ENCODE peak calls at places on chromosomes 5 and 9, in seven cellular contexts. W is activated CD8-positive, alpha-beta memory T cell treated with anti-CD3 and anti-CD28 coated beads, Interleukin-2, amount 10 ng/mL, durations not matched to agents 7 days and 5 days; O is central memory CD8-positive, alpha-beta T cell; E is Panc1; M is RWPE2; V is activated naive CD8-positive, alpha-beta T cell treated with anti-CD3 and anti-CD28 coated beads, Interleukin-2, amount 10 ng/mL, durations not matched to agents 7 days and 5 days; S is naive thymus-derived CD8-positive, alpha-beta T cell. B is an unnamed sample.
A peak's percentile ranks its signal among the peaks of the same experiment; 100 is the strongest.

GRCh38 chr9:98809311-98810105 is 2.0 kb downstream of the GALNT12 start:
- ATAC-seq in V (no peak), W (no peak), M (no peak), E (no peak), O (no peak), S (no peak), B (no peak)

GRCh38 chr5:88653471-88653870 is 229.5 kb downstream of the MEF2C start:
- ATAC-seq in E (no peak), V (no peak), S (no peak), W (no peak), M (no peak), O (no peak), B (no peak)

GRCh38 chr9:137761032-137761431 is 116.5 kb upstream of the CACNA1B start:
- ATAC-seq in O (no peak), S (no peak), E (no peak), W (no peak), M (no peak), V (no peak), B (no peak)

GRCh38 chr9:133406480-133407307 is 11.1 kb downstream of the REXO4 start:
- ATAC-seq in O (peak; percentile 88), E (peak; percentile 87), S (peak; percentile 90), W (peak; percentile 92), V (peak; percentile 80), M (peak; percentile 48), B (peak; percentile 88)

GRCh38 chr5:10145922-10146321 is 103.8 kb downstream of the ATPSCKMT start:
- ATAC-seq in V (no peak), W (no peak), M (peak; percentile 69), S (no peak), O (no peak), E (peak; percentile 78), B (no peak)

GRCh38 chr5:162068412-162068811 is 839 bp downstream of the GABRG2 start:
- ATAC-seq in E (no peak), V (no peak), W (no peak), S (no peak), O (no peak), M (peak; percentile 90), B (no peak)

GRCh38 chr5:135492319-135492626 is 40.1 kb upstream of the TIFAB start:
- ATAC-seq in S (no peak), M (peak; percentile 52), W (no peak), V (no peak), E (no peak), O (no peak), B (no peak)

GRCh38 chr9:104974053-104974983 is 46.4 kb upstream of the ABCA1 start:
- ATAC-seq in E (no peak), M (no peak), W (no peak), S (no peak), O (no peak), V (no peak), B (no peak)

GRCh38 chr5:173800340-173800739 is 87.8 kb upstream of the CPEB4 start:
- ATAC-seq in M (no peak), O (no peak), W (no peak), S (no peak), V (no peak), E (no peak), B (no peak)

GRCh38 chr5:59089767-59090166 is 506.9 kb downstream of the RAB3C start:
- ATAC-seq in W (no peak), S (no peak), V (no peak), M (no peak), O (no peak), E (no peak), B (no peak)

GRCh38 chr5:71719092-71719964 is at the start of gene CARTPT:
- ATAC-seq in M (peak; percentile 31), S (no peak), V (no peak), W (peak; percentile 12), O (no peak), E (no peak), B (no peak)

GRCh38 chr9:81609782-81610738 is 79.3 kb downstream of the TLE1 start:
- ATAC-seq in V (peak; percentile 85), S (peak; percentile 63), M (peak; percentile 41), W (no peak), E (no peak), O (peak; percentile 60), B (no peak)

GRCh38 chr9:22208846-22209585 is 199.9 kb upstream of the CDKN2B start:
- ATAC-seq in W (peak; percentile 85), V (peak; percentile 61), O (no peak), M (peak; percentile 58), E (no peak), S (no peak), B (no peak)

GRCh38 chr5:78621269-78621871 is 27.2 kb downstream of the LHFPL2 start:
- ATAC-seq in M (no peak), O (no peak), E (no peak), S (no peak), W (no peak), V (no peak), B (no peak)

GRCh38 chr5:84370176-84370575 is 14.5 kb downstream of the EDIL3 start:
- ATAC-seq in V (no peak), O (no peak), W (no peak), S (no peak), E (no peak), M (no peak), B (no peak)

GRCh38 chr5:138490648-138491283 is 25.5 kb downstream of the EGR1 start:
- ATAC-seq in S (no peak), W (no peak), M (no peak), V (no peak), O (no peak), E (no peak), B (no peak)

GRCh38 chr9:117548556-117548955 is 133.7 kb upstream of the ASTN2 start:
- ATAC-seq in W (no peak), E (no peak), O (no peak), M (no peak), S (no peak), V (no peak), B (no peak)

GRCh38 chr9:110129460-110129859 is 78.5 kb downstream of the C9orf152 start:
- ATAC-seq in M (no peak), W (no peak), O (no peak), E (no peak), S (no peak), V (no peak), B (no peak)

GRCh38 chr5:150583541-150584225 is 56.8 kb upstream of the SYNPO start:
- ATAC-seq in S (no peak), W (no peak), V (no peak), E (peak; percentile 42), O (no peak), M (no peak), B (no peak)

GRCh38 chr5:68533571-68534051 is 318.1 kb downstream of the PIK3R1 start:
- ATAC-seq in S (no peak), W (no peak), M (no peak), O (no peak), V (no peak), E (no peak), B (no peak)

GRCh38 chr5:130520211-130520610 is 615.9 kb downstream of the CHSY3 start:
- ATAC-seq in E (no peak), V (no peak), W (no peak), M (peak; percentile 100), S (no peak), O (no peak), B (no peak)

B was measured in gastroesophageal sphincter.